ENCODE peak calls at places on chromosomes 5 and 9, in five cellular contexts. T is K562, P is stomach, V is sigmoid colon, Q is tibial nerve. R is an unnamed sample. For H3K4me1, the result is how much of the 10 kb centered on the place peaks cover.

GRCh38 chr9:69222953-69223352 is 48.9 kb downstream of the TJP2 start:
- DNase-seq in P (no peak), Q (no peak), T (no peak), V (no peak), R (no peak)

GRCh38 chr9:129996161-129996849 is 46.7 kb downstream of the FNBP1 start:
- DNase-seq in V (no peak), P (no peak), T (no peak), Q (no peak), R (no peak)

GRCh38 chr5:179613460-179614071 is 9.9 kb downstream of the HNRNPH1 start:
- DNase-seq in V (peak), P (no peak), T (no peak), Q (no peak), R (peak)

GRCh38 chr5:126878085-126878484 is 101.1 kb downstream of the LMNB1 start:
- DNase-seq in V (no peak), T (no peak), P (no peak), Q (no peak), R (no peak)

GRCh38 chr5:81151546-81151945 is 81.6 kb upstream of the CKMT2 start:
- DNase-seq in P (no peak), T (no peak), Q (no peak), V (no peak), R (no peak)

GRCh38 chr9:97705354-97705950 is 8.3 kb upstream of the XPA start:
- DNase-seq in Q (no peak), T (no peak), P (no peak), V (no peak), R (no peak)

GRCh38 chr5:10856646-10857332 is 95.8 kb upstream of the DAP start:
- DNase-seq in P (peak), T (peak), V (no peak), Q (peak), R (peak)

GRCh38 chr5:16914584-16914983 is 21.5 kb downstream of the MYO10 start:
- DNase-seq in Q (no peak), V (no peak), P (peak), T (no peak), R (no peak)

GRCh38 chr5:181224390-181225234 is 1.5 kb downstream of the TRIM41 start:
- DNase-seq in Q (no peak), V (no peak), P (no peak), T (no peak), R (no peak)

GRCh38 chr5:100722657-100723056 is 180.4 kb downstream of the ST8SIA4 start:
- DNase-seq in Q (no peak), P (no peak), V (no peak), T (no peak), R (no peak)

GRCh38 chr5:108655750-108656450 is 91.8 kb upstream of the FER start:
- DNase-seq in T (no peak), Q (no peak), P (no peak), V (no peak), R (no peak)

GRCh38 chr5:65076251-65076869 is 307.6 kb downstream of the CWC27 start:
- DNase-seq in P (no peak), V (no peak), T (peak), Q (peak), R (peak)

GRCh38 chr9:94819161-94819677 is 92.7 kb downstream of the AOPEP start:
- DNase-seq in T (no peak), V (no peak), P (peak), Q (no peak), R (no peak)

GRCh38 chr5:82365744-82366228 is 87.6 kb upstream of the RPS23 start:
- DNase-seq in V (no peak), P (no peak), T (no peak), Q (no peak), R (no peak)

GRCh38 chr5:68348447-68349222 is 133.1 kb downstream of the PIK3R1 start:
- DNase-seq in V (no peak), P (no peak), Q (no peak), T (no peak), R (no peak)

GRCh38 chr9:108855888-108856287 is at the start of gene ACTL7B:
- DNase-seq in P (no peak), T (no peak), Q (no peak), V (no peak), R (no peak)

GRCh38 chr5:62143268-62144229 is 162.5 kb upstream of the KIF2A start:
- DNase-seq in P (no peak), Q (no peak), V (no peak), T (no peak), R (no peak)

GRCh38 chr9:89884356-89885083 is 279.7 kb downstream of the GADD45G start:
- DNase-seq in P (peak), Q (no peak), V (peak), T (no peak), R (no peak)

GRCh38 chr5:112878760-112879159 is 17.7 kb downstream of the SRP19 start:
- DNase-seq in Q (no peak), P (no peak), T (peak), V (no peak), R (no peak)

GRCh38 chr9:16613605-16614004 is 256.9 kb downstream of the BNC2 start:
- DNase-seq in T (no peak), P (no peak), Q (no peak), V (no peak), R (no peak)

GRCh38 chr9:35726876-35727438 is 5.0 kb downstream of the TLN1 start:
- DNase-seq in Q (no peak), P (no peak), V (peak), T (no peak), R (no peak)
- H3K4me1 ChIP-seq in Q (half or more), P (half or more), V (half or more), T (under half), R (under half)

DNA sequence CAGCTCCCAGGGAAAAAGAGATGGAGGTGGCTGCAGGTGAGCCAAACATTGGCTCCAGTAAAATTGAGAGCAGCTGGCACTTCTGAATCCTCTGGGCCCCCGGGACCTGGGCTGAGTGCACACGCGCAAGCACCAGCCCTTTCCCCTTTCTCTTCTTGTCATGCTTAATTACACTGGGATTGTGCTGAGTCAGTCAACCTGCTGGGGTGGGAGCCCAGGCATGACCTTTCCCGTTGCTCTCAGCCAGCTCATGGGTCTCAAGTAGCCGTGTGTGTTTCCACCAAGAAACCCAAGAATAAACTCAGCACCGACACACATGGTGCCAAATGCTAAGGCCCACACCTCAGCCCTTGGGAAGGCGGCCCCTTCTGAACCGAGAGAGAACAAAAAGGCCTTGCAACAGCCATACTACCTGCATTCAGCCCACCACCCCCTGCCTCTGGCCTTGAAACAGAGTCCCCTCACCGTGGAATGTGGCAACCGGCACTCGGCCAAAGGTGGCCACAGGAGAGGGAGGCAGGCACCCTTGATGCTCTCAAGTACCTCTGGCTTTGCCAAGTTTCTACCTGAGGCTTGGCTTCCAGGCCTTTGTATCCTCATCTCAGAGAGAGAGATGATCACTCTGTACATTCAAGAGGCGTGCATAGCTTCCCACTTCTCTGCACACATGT is 28.1 kb downstream of the SLIT3 start:
- DNase-seq in T (no peak), Q (no peak), V (no peak), P (no peak), R (no peak)
- TF ChIP-seq EP300 in T (no peak), Q (no peak), V (no peak), P (no peak), R (no peak)

GRCh38 chr9:131668439-131669233 is 71.2 kb downstream of the RAPGEF1 start:
- DNase-seq in T (no peak), Q (no peak), V (no peak), P (peak), R (no peak)

GRCh38 chr9:131666029-131666428 is 73.8 kb downstream of the RAPGEF1 start:
- DNase-seq in T (no peak), Q (no peak), P (no peak), V (no peak), R (no peak)

GRCh38 chr9:131666779-131667178 is 73.1 kb downstream of the RAPGEF1 start:
- DNase-seq in P (no peak), T (no peak), Q (no peak), V (no peak), R (no peak)

GRCh38 chr9:131668057-131668438 is 71.8 kb downstream of the RAPGEF1 start:
- DNase-seq in T (no peak), Q (no peak), V (no peak), P (no peak), R (no peak)

DNA sequence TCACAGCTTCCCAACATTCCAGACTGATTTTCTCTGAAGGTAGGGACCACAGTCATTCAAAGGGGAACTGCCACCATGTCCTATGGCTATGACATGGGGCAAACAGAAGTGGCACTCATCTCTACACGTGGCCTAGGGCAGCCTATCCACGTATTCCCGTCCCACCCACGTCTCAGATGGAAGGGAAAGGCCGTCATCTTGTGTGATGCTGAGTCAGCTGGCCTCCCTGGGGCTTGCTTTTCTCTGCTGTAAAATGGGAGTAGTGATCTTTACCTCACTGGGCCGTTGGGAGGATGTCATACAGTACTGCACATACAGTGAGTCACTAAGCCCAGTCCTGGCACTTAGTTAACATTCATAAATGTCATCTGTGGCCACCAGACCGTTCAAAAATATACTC is 72.3 kb downstream of the RAPGEF1 start:
- DNase-seq in T (no peak), V (no peak), Q (no peak), P (no peak), R (no peak)
- H3K27ac ChIP-seq in T (no peak), V (no peak), Q (no peak), P (peak), R (no peak)

GRCh38 chr9:133144887-133145466 is 18.7 kb downstream of the GBGT1 start:
- DNase-seq in Q (no peak), P (no peak), T (no peak), V (no peak), R (no peak)

GRCh38 chr9:133149130-133150015 is 14.3 kb downstream of the GBGT1 start:
- DNase-seq in Q (peak), V (peak), P (peak), T (peak), R (peak)

GRCh38 chr9:133147412-133148271 is 16.1 kb downstream of the GBGT1 start:
- DNase-seq in P (peak), Q (peak), V (peak), T (peak), R (peak)

GRCh38 chr9:133148351-133149129 is 15.2 kb downstream of the GBGT1 start:
- DNase-seq in V (peak), Q (no peak), T (no peak), P (peak), R (peak)

DNA sequence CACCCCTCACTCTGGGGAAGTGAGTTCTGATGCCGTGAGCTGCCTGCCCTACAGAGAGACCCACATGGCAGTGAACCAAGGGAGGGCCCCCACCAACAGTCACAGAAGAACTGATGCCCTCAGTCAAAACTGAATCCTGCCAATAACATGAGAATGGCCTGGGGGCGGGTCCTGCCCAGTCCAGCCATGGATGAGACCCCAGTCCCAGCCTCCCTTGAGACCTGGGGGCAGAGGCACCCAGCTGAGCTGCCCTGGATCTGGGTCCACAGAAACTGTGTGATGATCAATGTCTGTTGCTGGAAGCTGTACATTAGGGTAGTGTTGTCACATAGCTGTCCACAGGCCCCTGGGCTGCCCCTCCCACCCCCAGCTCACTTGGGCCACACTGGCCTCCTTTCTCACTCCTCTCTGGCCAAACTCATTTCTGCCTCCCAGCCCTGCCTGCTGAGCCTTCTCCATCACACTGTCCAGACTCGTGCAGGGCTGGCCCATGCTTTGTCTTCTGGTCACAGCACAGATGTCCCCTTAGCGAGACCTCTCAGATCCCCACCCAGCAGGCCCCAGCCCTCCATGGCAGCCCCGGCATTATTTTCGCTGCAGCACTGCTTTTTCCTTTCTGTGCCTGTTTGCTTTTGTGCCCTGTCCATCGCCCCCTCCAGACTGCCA is 16.8 kb downstream of the GBGT1 start:
- DNase-seq in V (no peak), Q (no peak), T (no peak), P (no peak), R (no peak)
- H3K4me1 ChIP-seq in V (under half), Q (under half), T (under half), P (half or more), R (under half)

GRCh38 chr5:177131711-177132503 is 1.7 kb upstream of the NSD1 start:
- DNase-seq in V (peak), T (no peak), P (peak), Q (no peak), R (peak)

GRCh38 chr5:177133845-177134652 is 476 bp downstream of the NSD1 start:
- DNase-seq in P (peak), V (peak), Q (no peak), T (peak), R (peak)

GRCh38 chr5:177132504-177133118 is 962 bp upstream of the NSD1 start:
- DNase-seq in V (peak), P (no peak), Q (no peak), T (no peak), R (no peak)

GRCh38 chr5:177134653-177135225 is 1.2 kb downstream of the NSD1 start:
- DNase-seq in V (peak), T (no peak), P (no peak), Q (no peak), R (no peak)

GRCh38 chr5:177133119-177133844 is at the start of gene NSD1:
- DNase-seq in Q (peak), P (peak), T (peak), V (peak), R (peak)
- TF ChIP-seq EP300 in Q (peak), P (no peak), T (no peak), V (no peak), R (no peak)

GRCh38 chr9:127970401-127971313 is 10.1 kb downstream of the EEIG1 start:
- DNase-seq in P (no peak), Q (no peak), V (peak), T (no peak), R (no peak)
- H3K27ac ChIP-seq in P (peak), Q (peak), V (peak), T (no peak), R (peak)

R was measured in ovary.